ENCODE peak calls at places on chromosomes 2 and 18, in four cellular contexts. G is tibial artery, Z is MM.1S, M is breast epithelium. W is an unnamed sample.

GRCh38 chr2:12982149-12982584 is 265.4 kb downstream of the TRIB2 start:
- DNase-seq in G (no peak), Z (no peak), M (no peak), W (no peak)

GRCh38 chr2:240426797-240427721 is 8.4 kb upstream of the GPC1 start:
- DNase-seq in G (no peak), Z (peak), M (peak), W (no peak)

GRCh38 chr18:74196220-74197119 is 48.1 kb downstream of the TIMM21 start:
- DNase-seq in G (no peak), Z (peak), M (no peak), W (peak)

GRCh38 chr2:54122939-54123338 is 7.5 kb downstream of the ACYP2 start:
- DNase-seq in G (no peak), Z (no peak), M (no peak), W (no peak)

GRCh38 chr2:155810411-155810810 is 522.1 kb downstream of the NR4A2 start:
- DNase-seq in G (no peak), Z (no peak), M (no peak), W (no peak)

GRCh38 chr18:46502444-46502843 is 154.6 kb downstream of the LOXHD1 start:
- DNase-seq in G (no peak), Z (peak), M (no peak), W (no peak)

GRCh38 chr2:99865818-99866676 is 276.3 kb downstream of the AFF3 start:
- DNase-seq in G (no peak), Z (no peak), M (no peak), W (no peak)

GRCh38 chr2:127652786-127653357 is 6.9 kb downstream of the GPR17 start:
- DNase-seq in G (no peak), Z (no peak), M (no peak), W (no peak)

GRCh38 chr2:9465170-9465569 is 9.2 kb upstream of the IAH1 start:
- DNase-seq in G (no peak), Z (no peak), M (no peak), W (no peak)

GRCh38 chr2:61426267-61426897 is 44.5 kb downstream of the USP34 start:
- DNase-seq in G (no peak), Z (peak), M (no peak), W (no peak)

GRCh38 chr2:105361132-105361889 is 24.0 kb downstream of the C2orf49 start:
- DNase-seq in G (no peak), Z (no peak), M (no peak), W (no peak)

GRCh38 chr18:12863687-12864086 is 20.4 kb downstream of the PTPN2 start:
- DNase-seq in G (no peak), Z (no peak), M (no peak), W (no peak)

GRCh38 chr2:157845081-157845480 is 31.0 kb downstream of the ACVR1 start:
- DNase-seq in G (no peak), Z (no peak), M (no peak), W (no peak)

GRCh38 chr2:218691234-218691633 is 19.3 kb downstream of the STK36 start:
- DNase-seq in G (no peak), Z (no peak), M (no peak), W (no peak)

GRCh38 chr2:161161074-161161577 is 898 bp downstream of the TANK start:
- DNase-seq in G (no peak), Z (peak), M (no peak), W (no peak)

GRCh38 chr18:44731160-44731865 is 50.6 kb downstream of the SETBP1 start:
- DNase-seq in G (no peak), Z (no peak), M (no peak), W (no peak)

GRCh38 chr2:232492963-232493700 is 5.5 kb upstream of the ECEL1 start:
- DNase-seq in G (no peak), Z (no peak), M (no peak), W (no peak)

GRCh38 chr18:74229005-74229404 is 62.8 kb downstream of the CYB5A start:
- DNase-seq in G (no peak), Z (no peak), M (no peak), W (no peak)

GRCh38 chr2:192465145-192465544 is 270.4 kb upstream of the TMEFF2 start:
- DNase-seq in G (no peak), Z (no peak), M (no peak), W (no peak)

GRCh38 chr2:196783431-196784094 is 15.9 kb downstream of the GTF3C3 start:
- DNase-seq in G (no peak), Z (no peak), M (no peak), W (no peak)

GRCh38 chr2:216111122-216111521 is 2.0 kb downstream of the XRCC5 start:
- DNase-seq in G (no peak), Z (no peak), M (no peak), W (no peak)

GRCh38 chr2:215542690-215543089 is 106.8 kb upstream of the FN1 start:
- DNase-seq in G (no peak), Z (no peak), M (no peak), W (no peak)

DNA sequence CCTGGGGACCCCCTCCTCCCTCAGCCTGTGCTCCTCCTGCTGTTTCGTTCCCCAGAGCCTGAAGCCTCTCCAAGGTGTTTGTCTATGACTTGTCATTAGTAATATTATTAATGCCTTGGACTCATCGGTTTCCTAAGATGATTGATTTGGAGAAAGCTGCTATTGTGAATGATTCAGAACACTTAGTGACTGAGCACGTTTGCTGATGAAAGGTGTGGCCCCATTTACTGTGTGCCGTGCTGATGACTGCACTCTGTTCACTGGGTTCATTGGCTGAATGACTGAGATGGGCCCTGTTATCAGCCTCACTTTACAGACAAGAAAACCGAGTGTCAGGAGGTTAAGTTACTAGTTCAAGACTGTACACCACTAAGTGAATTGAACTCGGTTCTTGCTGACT is 111.4 kb downstream of the SPP2 start:
- DNase-seq in G (no peak), Z (no peak), M (no peak), W (no peak)
- H3K27ac ChIP-seq in G (no peak), Z (no peak), M (no peak), W (no peak)

GRCh38 chr2:201466050-201466660 is 14.6 kb downstream of the STRADB start:
- DNase-seq in G (no peak), Z (no peak), M (no peak), W (no peak)

GRCh38 chr2:201467666-201468065 is 16.1 kb downstream of the STRADB start:
- DNase-seq in G (no peak), Z (no peak), M (no peak), W (no peak)

GRCh38 chr2:201460532-201460931 is 9.0 kb downstream of the STRADB start:
- DNase-seq in G (no peak), Z (no peak), M (no peak), W (no peak)

GRCh38 chr2:201464547-201464946 is 13.0 kb downstream of the STRADB start:
- DNase-seq in G (no peak), Z (no peak), M (no peak), W (no peak)

GRCh38 chr2:201465524-201465971 is 14.0 kb downstream of the STRADB start:
- DNase-seq in G (no peak), Z (no peak), M (no peak), W (no peak)
- H3K27ac ChIP-seq in G (peak), Z (no peak), M (peak), W (no peak)

DNA sequence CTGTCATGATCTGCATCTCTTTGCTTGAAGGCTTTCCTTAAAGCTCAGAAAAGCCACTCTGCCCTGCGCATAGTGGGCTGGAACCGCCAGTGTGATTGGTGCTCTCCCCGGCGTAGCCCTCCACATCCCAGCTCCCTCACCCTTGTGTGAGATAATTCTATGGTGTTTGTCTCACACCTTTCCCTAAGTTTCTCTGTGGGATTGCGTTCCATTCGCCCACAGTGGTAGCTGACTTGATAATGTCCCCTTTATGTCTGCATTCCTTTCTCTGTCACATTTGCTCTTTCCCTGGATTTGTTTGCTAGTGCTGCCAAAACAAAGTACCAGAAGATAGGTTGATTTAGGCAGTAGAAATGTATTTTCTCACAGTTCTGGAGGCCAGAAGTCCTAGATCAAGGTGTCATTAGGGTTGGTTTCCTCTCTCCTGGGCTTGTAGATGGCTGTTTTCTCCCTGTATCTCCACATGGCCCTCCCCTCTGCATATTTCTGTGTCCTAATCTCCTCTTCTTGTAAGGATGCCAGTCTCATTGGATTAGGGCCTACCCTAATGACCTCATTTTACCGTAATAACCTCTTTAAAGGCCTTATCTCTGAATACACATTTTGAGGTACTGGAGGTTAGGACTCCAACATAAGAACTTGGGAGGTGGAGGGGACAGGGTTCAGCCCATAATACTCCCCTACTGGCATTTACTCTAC is 7.4 kb upstream of the TMEM87B start:
- DNase-seq in G (no peak), Z (no peak), M (no peak), W (no peak)
- H3K27ac ChIP-seq in G (no peak), Z (no peak), M (no peak), W (no peak)

GRCh38 chr18:68865021-68865420 is 67.1 kb downstream of the CCDC102B start:
- DNase-seq in G (no peak), Z (no peak), M (no peak), W (no peak)
- H3K27ac ChIP-seq in G (no peak), Z (no peak), M (no peak), W (no peak)

GRCh38 chr2:159572459-159572858 is 43.9 kb downstream of the BAZ2B start:
- DNase-seq in G (no peak), Z (no peak), M (no peak), W (no peak)
- H3K27ac ChIP-seq in G (no peak), Z (no peak), M (no peak), W (no peak)

GRCh38 chr2:30417253-30417652 is 29.8 kb upstream of the LCLAT1 start:
- DNase-seq in G (peak), Z (no peak), M (no peak), W (peak)
- H3K27ac ChIP-seq in G (peak), Z (no peak), M (peak), W (peak)

DNA sequence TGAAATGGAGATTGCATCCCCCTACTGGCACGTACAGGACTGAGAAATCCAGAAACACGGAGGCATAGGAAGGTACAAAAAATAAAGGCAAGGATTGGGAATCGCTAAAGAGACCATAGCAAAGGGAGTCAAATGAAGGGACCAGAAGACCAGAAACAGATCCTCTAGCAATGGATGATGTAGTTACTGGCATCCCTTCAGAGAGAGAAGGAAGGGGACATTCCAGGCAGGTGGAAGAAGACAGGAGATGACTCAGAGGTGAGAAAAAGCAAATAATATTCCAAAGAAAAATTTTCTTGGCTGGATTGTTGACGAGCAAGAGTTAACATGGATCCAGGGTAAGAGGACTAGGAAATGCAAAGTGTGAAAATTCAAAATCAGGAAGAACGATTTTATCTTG is 78.4 kb upstream of the FZD7 start:
- DNase-seq in G (no peak), Z (no peak), M (no peak), W (no peak)
- H3K27ac ChIP-seq in G (peak), Z (no peak), M (peak), W (no peak)

DNA sequence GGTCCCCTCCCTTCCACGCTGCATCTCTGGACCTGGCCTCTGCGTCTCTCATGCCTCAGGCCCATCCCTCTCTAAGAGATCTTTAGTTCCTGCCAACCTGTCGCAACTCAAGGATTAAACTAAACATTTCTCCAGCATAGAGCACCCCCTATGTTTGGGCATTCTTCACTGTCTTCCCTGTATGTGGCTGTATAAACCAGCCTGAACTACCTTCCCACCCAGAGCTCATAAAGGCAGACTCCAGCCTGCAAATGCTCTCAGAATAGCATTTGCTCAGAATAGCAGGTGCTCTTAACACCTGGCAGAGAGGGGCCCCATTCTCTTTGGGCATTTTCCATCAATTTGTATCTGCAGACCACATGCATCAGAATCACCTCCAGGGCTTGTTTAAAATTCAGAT is 83.4 kb downstream of the EHD3 start:
- DNase-seq in G (no peak), Z (no peak), M (no peak), W (no peak)
- H3K27ac ChIP-seq in G (no peak), Z (no peak), M (no peak), W (no peak)

GRCh38 chr2:151337643-151338042 is 19.7 kb upstream of the TNFAIP6 start:
- DNase-seq in G (no peak), Z (no peak), M (no peak), W (no peak)
- H3K27ac ChIP-seq in G (no peak), Z (no peak), M (no peak), W (no peak)

GRCh38 chr18:23133860-23134779 is 1.2 kb upstream of the CABLES1 start:
- DNase-seq in G (no peak), Z (peak), M (peak), W (no peak)
- H3K27ac ChIP-seq in G (peak), Z (peak), M (peak), W (no peak)